ENCODE peak calls at places on chromosome 1, in nine cellular contexts. T is A549; K is GM10248; V is M059J; L is sciatic nerve; W is stimulated activated CD4-positive, alpha-beta T cell treated with anti-CD3 and anti-CD28 coated beads, Interleukin-2, amount 100 ng/mL, for 24 hours; H is LHCN-M2; P is WTC11; U is cardiac fibroblast. Z is an unnamed sample.

GRCh38 chr1:154586231-154586630 is 18.7 kb downstream of the CHRNB2 start:
- DNase-seq in T (no peak), K (no peak), V (no peak), L (no peak), W (no peak), H (no peak), P (no peak), U (no peak), Z (no peak)

GRCh38 chr1:44723496-44724407 is 7.2 kb downstream of the RNU5D-1 start:
- DNase-seq in T (no peak), K (peak; percentile 68), V (no peak), L (no peak), W (peak; percentile 70), H (no peak), P (no peak), U (no peak), Z (peak; percentile 68)

GRCh38 chr1:32249831-32250525 is 1.1 kb upstream of the LCK start:
- DNase-seq in T (no peak), K (peak; percentile 86), V (peak; percentile 58), L (no peak), W (peak; percentile 76), H (no peak), P (no peak), U (no peak), Z (peak; percentile 88)

GRCh38 chr1:170716835-170717429 is 53.0 kb downstream of the PRRX1 start:
- DNase-seq in T (no peak), K (no peak), V (no peak), L (no peak), W (no peak), H (no peak), P (no peak), U (no peak), Z (no peak)

GRCh38 chr1:229059671-229060079 is 211.2 kb upstream of the RAB4A start:
- DNase-seq in T (no peak), K (no peak), V (peak; percentile 2), L (no peak), W (no peak), H (no peak), P (no peak), U (peak; percentile 93), Z (no peak)

GRCh38 chr1:3442901-3443300 is 11.6 kb upstream of the ARHGEF16 start:
- DNase-seq in T (no peak), K (no peak), V (no peak), L (no peak), W (no peak), H (no peak), P (no peak), U (no peak), Z (no peak)

GRCh38 chr1:97603776-97604175 is 317.1 kb downstream of the DPYD start:
- DNase-seq in T (no peak), K (no peak), V (no peak), L (no peak), W (no peak), H (peak; percentile 3), P (no peak), U (peak; percentile 43), Z (no peak)

GRCh38 chr1:16716691-16717173 is 23.6 kb upstream of the RNU1-4 start:
- DNase-seq in T (no peak), K (peak; percentile 31), V (no peak), L (no peak), W (no peak), H (no peak), P (no peak), U (no peak), Z (peak; percentile 34)

GRCh38 chr1:85024736-85025135 is 23.6 kb downstream of the MCOLN3 start:
- DNase-seq in T (no peak), K (no peak), V (no peak), L (no peak), W (no peak), H (no peak), P (peak; percentile 15), U (no peak), Z (no peak)

GRCh38 chr1:182620924-182621585 is 16.9 kb upstream of the RGS16 start:
- DNase-seq in T (no peak), K (no peak), V (no peak), L (no peak), W (no peak), H (no peak), P (no peak), U (no peak), Z (no peak)

GRCh38 chr1:41983451-41983850 is 64.7 kb upstream of the HIVEP3 start:
- DNase-seq in T (no peak), K (no peak), V (peak; percentile 54), L (no peak), W (no peak), H (no peak), P (no peak), U (no peak), Z (no peak)

GRCh38 chr1:34320081-34320480 is 143.4 kb downstream of the C1orf94 start:
- DNase-seq in T (no peak), K (no peak), V (peak; percentile 85), L (no peak), W (no peak), H (no peak), P (no peak), U (no peak), Z (no peak)

GRCh38 chr1:167564592-167564991 is 11.0 kb upstream of the CREG1 start:
- DNase-seq in T (peak; percentile 15), K (no peak), V (peak; percentile 89), L (no peak), W (no peak), H (no peak), P (no peak), U (peak; percentile 15), Z (no peak)